ENCODE peak calls at places on chromosomes 7 and 10, in four cellular contexts. One of them, this sample, is unnamed.

GRCh38 chr10:30063098-30063497 is 3.7 kb upstream of the JCAD start:
- DNase-seq in AG10803: peak
- DNase-seq in lower leg skin: no peak
- DNase-seq in activated naive CD4-positive, alpha-beta T cell treated with Interleukin-2 at 50 U/mL for 16 hours: no peak
- DNase-seq in this sample: no peak

GRCh38 chr10:117933036-117933435 is 113.7 kb downstream of the RAB11FIP2 start:
- DNase-seq in AG10803: peak
- DNase-seq in activated naive CD4-positive, alpha-beta T cell treated with Interleukin-2 at 50 U/mL for 16 hours: no peak
- DNase-seq in lower leg skin: no peak
- DNase-seq in this sample: no peak

GRCh38 chr10:3265081-3265480 is 92.5 kb upstream of the PITRM1 start:
- DNase-seq in lower leg skin: peak
- DNase-seq in activated naive CD4-positive, alpha-beta T cell treated with Interleukin-2 at 50 U/mL for 16 hours: no peak
- DNase-seq in AG10803: peak
- DNase-seq in this sample: no peak

GRCh38 chr10:121598261-121599249 is at the start of gene FGFR2:
- DNase-seq in lower leg skin: peak
- DNase-seq in AG10803: peak
- DNase-seq in activated naive CD4-positive, alpha-beta T cell treated with Interleukin-2 at 50 U/mL for 16 hours: no peak
- DNase-seq in this sample: peak

GRCh38 chr7:154996756-154997155 is 6.2 kb downstream of the PAXIP1 start:
- DNase-seq in lower leg skin: no peak
- DNase-seq in activated naive CD4-positive, alpha-beta T cell treated with Interleukin-2 at 50 U/mL for 16 hours: no peak
- DNase-seq in AG10803: no peak
- DNase-seq in this sample: no peak

GRCh38 chr7:37916673-37917660 is at the start of gene SFRP4:
- DNase-seq in AG10803: peak
- DNase-seq in activated naive CD4-positive, alpha-beta T cell treated with Interleukin-2 at 50 U/mL for 16 hours: no peak
- DNase-seq in lower leg skin: no peak
- DNase-seq in this sample: peak

GRCh38 chr10:103517234-103518085 is 24.0 kb downstream of the NEURL1 start:
- DNase-seq in activated naive CD4-positive, alpha-beta T cell treated with Interleukin-2 at 50 U/mL for 16 hours: no peak
- DNase-seq in AG10803: no peak
- DNase-seq in lower leg skin: peak
- DNase-seq in this sample: no peak

GRCh38 chr7:148264933-148265557 is 325.5 kb upstream of the C7orf33 start:
- DNase-seq in lower leg skin: no peak
- DNase-seq in activated naive CD4-positive, alpha-beta T cell treated with Interleukin-2 at 50 U/mL for 16 hours: no peak
- DNase-seq in AG10803: peak
- DNase-seq in this sample: no peak

GRCh38 chr10:26860026-26860541 is 674 bp downstream of the ABI1 start:
- DNase-seq in activated naive CD4-positive, alpha-beta T cell treated with Interleukin-2 at 50 U/mL for 16 hours: peak
- DNase-seq in AG10803: peak
- DNase-seq in lower leg skin: peak
- DNase-seq in this sample: peak

GRCh38 chr7:43164757-43165156 is 52.3 kb downstream of the HECW1 start:
- DNase-seq in activated naive CD4-positive, alpha-beta T cell treated with Interleukin-2 at 50 U/mL for 16 hours: no peak
- DNase-seq in lower leg skin: no peak
- DNase-seq in AG10803: peak
- DNase-seq in this sample: no peak

GRCh38 chr7:92953657-92954056 is 117.3 kb upstream of the CDK6 start:
- DNase-seq in lower leg skin: no peak
- DNase-seq in AG10803: peak
- DNase-seq in activated naive CD4-positive, alpha-beta T cell treated with Interleukin-2 at 50 U/mL for 16 hours: peak
- DNase-seq in this sample: no peak

GRCh38 chr7:131648491-131648890 is 92.1 kb upstream of the PODXL start:
- DNase-seq in activated naive CD4-positive, alpha-beta T cell treated with Interleukin-2 at 50 U/mL for 16 hours: no peak
- DNase-seq in AG10803: no peak
- DNase-seq in lower leg skin: no peak
- DNase-seq in this sample: no peak

GRCh38 chr7:32531402-32531801 is 36.1 kb downstream of the AVL9 start:
- DNase-seq in lower leg skin: no peak
- DNase-seq in activated naive CD4-positive, alpha-beta T cell treated with Interleukin-2 at 50 U/mL for 16 hours: no peak
- DNase-seq in AG10803: no peak
- DNase-seq in this sample: no peak

GRCh38 chr10:69180525-69181204 is 631 bp downstream of the SUPV3L1 start:
- DNase-seq in lower leg skin: no peak
- DNase-seq in AG10803: peak
- DNase-seq in activated naive CD4-positive, alpha-beta T cell treated with Interleukin-2 at 50 U/mL for 16 hours: peak
- DNase-seq in this sample: peak

GRCh38 chr10:48252354-48252650 is 22.2 kb downstream of the FRMPD2 start:
- DNase-seq in activated naive CD4-positive, alpha-beta T cell treated with Interleukin-2 at 50 U/mL for 16 hours: no peak
- DNase-seq in lower leg skin: peak
- DNase-seq in AG10803: no peak
- DNase-seq in this sample: no peak

GRCh38 chr10:62692085-62692484 is 112.4 kb upstream of the ADO start:
- DNase-seq in lower leg skin: no peak
- DNase-seq in AG10803: no peak
- DNase-seq in activated naive CD4-positive, alpha-beta T cell treated with Interleukin-2 at 50 U/mL for 16 hours: no peak
- DNase-seq in this sample: no peak

GRCh38 chr10:2599571-2599970 is 467.8 kb upstream of the PFKP start:
- DNase-seq in activated naive CD4-positive, alpha-beta T cell treated with Interleukin-2 at 50 U/mL for 16 hours: no peak
- DNase-seq in AG10803: no peak
- DNase-seq in lower leg skin: no peak
- DNase-seq in this sample: no peak

GRCh38 chr10:118595598-118596425 is at the start of gene PRLHR:
- DNase-seq in lower leg skin: no peak
- DNase-seq in AG10803: no peak
- DNase-seq in activated naive CD4-positive, alpha-beta T cell treated with Interleukin-2 at 50 U/mL for 16 hours: no peak
- DNase-seq in this sample: no peak

GRCh38 chr7:2440608-2441245 is 35.5 kb downstream of the GRIFIN start:
- DNase-seq in lower leg skin: peak
- DNase-seq in AG10803: no peak
- DNase-seq in activated naive CD4-positive, alpha-beta T cell treated with Interleukin-2 at 50 U/mL for 16 hours: no peak
- DNase-seq in this sample: no peak

This sample was measured in tibial artery.